ENCODE peak calls at places on chromosomes 13 and 19, in eight cellular contexts. K, W, Y, M, P, G, Q and H are unnamed samples.

GRCh38 chr13:113544896-113545295 is 39.7 kb upstream of the TFDP1 start:
- DNase-seq in M (no peak), Y (no peak), K (no peak), P (no peak), G (peak), Q (no peak), W (no peak), H (no peak)

GRCh38 chr13:84497613-84498012 is 615.3 kb upstream of the SLITRK1 start:
- DNase-seq in P (no peak), Y (no peak), K (no peak), G (no peak), Q (no peak), M (no peak), W (no peak), H (no peak)

GRCh38 chr13:60721063-60721462 is 324.0 kb downstream of the TDRD3 start:
- DNase-seq in M (no peak), W (no peak), G (no peak), K (no peak), Q (no peak), P (no peak), Y (no peak), H (no peak)

GRCh38 chr19:8611391-8611883 is 922 bp upstream of the ADAMTS10 start:
- DNase-seq in Y (no peak), P (no peak), W (no peak), K (no peak), G (peak), M (no peak), Q (no peak), H (no peak)

GRCh38 chr13:37476874-37477273 is 121.7 kb downstream of the POSTN start:
- DNase-seq in W (no peak), Q (no peak), G (no peak), K (peak), P (no peak), Y (no peak), M (no peak), H (peak)

GRCh38 chr19:19584356-19584755 is 34.1 kb downstream of the PBX4 start:
- DNase-seq in Y (no peak), K (no peak), P (no peak), G (no peak), M (no peak), W (no peak), Q (no peak), H (no peak)

GRCh38 chr13:43742911-43743310 is 43.9 kb downstream of the ENOX1 start:
- DNase-seq in M (no peak), G (no peak), P (no peak), Q (no peak), Y (no peak), W (no peak), K (no peak), H (no peak)

GRCh38 chr13:111256946-111257345 is 63.5 kb upstream of the TEX29 start:
- DNase-seq in Q (no peak), Y (no peak), W (no peak), M (no peak), K (no peak), G (no peak), P (no peak), H (no peak)

GRCh38 chr13:111251646-111252448 is 68.6 kb upstream of the TEX29 start:
- DNase-seq in Q (no peak), W (no peak), G (no peak), K (no peak), P (peak), M (no peak), Y (no peak), H (no peak)

GRCh38 chr13:67223024-67223423 is 7.1 kb downstream of the PCDH9 start:
- DNase-seq in W (no peak), K (no peak), Y (no peak), G (no peak), Q (no peak), M (no peak), P (no peak), H (peak)

GRCh38 chr19:1287622-1288527 is 2.2 kb downstream of the EFNA2 start:
- DNase-seq in Q (no peak), G (no peak), P (no peak), M (no peak), W (no peak), K (peak), Y (no peak), H (no peak)
- H3K4me3 ChIP-seq in Q (no peak), G (no peak), P (no peak), M (no peak), W (no peak), K (peak), Y (no peak), H (no peak)

DNA sequence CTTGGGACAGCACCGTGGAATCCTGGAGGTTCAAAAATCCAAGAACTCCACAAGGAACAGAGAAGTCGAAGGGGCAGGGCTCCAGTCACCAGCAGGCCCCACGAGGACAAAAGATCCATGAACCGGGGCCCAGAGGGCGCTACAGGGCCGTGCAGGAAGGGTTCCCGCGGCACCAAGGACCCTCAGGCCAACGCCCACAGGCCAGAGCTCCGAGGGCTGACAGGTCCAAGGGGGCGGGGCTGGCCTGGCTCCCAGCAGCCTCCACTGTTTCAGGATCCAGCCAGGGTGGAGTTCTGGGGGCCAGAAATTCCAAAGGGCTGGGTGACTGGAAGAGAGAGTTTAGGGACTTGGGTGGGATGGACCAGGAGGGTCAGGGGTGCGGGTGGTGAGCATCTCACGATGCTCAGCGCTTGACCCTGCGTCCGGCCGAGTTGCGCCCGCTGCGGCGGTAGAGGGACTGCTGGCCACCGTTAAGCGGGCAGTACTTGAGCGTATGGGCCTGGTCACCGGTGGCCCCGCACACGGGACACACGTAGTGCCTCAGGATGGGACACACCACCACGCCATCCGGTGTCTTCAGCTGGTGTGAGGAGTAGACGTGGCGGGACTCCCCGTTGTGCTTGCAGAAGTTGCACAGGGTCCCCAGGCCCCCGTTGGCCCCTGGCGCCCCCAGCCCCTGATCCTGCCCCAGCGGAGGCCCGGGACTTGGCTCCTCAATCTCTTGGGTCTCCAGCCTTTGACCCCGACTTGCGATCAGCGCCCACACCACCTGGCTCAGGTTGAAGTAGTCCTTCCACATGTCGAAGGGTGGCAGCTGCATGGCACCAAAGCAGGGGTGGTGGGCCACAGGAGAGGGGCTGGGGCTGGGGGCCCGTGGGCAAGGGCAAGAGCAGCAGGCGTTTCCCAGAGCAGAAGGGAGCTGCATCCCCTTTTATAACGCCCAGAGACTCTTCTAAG is at the start of gene NANOS2:
- DNase-seq in Q (no peak), Y (no peak), P (no peak), M (no peak), W (no peak), K (peak), G (no peak), H (peak)
- TF ChIP-seq CTCF in Q (peak), Y (peak), P (no peak), M (no peak), W (no peak), K (peak), G (no peak), H (no peak)

DNA sequence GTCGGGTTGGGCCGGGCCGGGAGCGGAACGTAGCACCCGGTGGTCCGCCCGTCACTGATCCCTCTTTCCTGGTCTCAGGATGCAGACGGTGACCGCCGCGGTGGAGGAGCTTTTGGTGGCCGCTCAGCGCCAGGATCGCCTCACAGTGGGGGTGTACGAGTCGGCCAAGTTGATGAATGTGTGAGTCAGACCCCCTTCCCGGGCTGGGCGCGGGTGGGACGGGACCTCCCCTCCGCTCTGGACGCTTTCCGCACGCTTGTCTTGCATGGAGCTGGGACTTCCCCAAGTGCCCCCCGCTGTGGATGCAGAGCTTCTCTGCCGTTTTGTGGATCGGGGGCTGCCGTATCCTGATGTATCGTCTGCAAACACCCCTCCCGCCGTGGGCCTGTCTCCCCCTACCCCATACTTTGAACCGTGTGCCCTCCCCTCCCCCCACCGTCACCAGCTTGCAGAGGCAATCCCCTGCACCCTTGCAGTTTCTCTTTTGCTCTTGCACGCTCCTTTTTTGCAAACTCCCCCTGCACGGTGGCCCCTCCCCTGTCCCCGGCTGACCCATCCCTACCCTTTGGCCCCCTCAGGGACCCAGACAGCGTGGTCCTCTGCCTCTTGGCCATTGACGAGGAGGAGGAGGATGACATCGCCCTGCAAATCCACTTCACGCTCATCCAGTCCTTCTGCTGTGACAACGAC is 669 bp downstream of the GADD45B start:
- DNase-seq in Y (no peak), M (peak), K (peak), P (peak), W (no peak), G (peak), Q (peak), H (peak)
- H3K4me3 ChIP-seq in Y (peak), M (peak), K (peak), P (peak), W (peak), G (peak), Q (peak), H (peak)

GRCh38 chr19:3684817-3685410 is 15.4 kb downstream of the PIP5K1C start:
- DNase-seq in Q (no peak), K (no peak), Y (no peak), G (no peak), W (no peak), P (no peak), M (no peak), H (no peak)
- TF ChIP-seq CTCF in Q (no peak), K (no peak), Y (no peak), G (no peak), W (no peak), P (no peak), M (no peak), H (no peak)

GRCh38 chr19:56124578-56124977 is 3.5 kb upstream of the ZNF787 start:
- DNase-seq in M (no peak), Q (no peak), W (no peak), G (no peak), P (no peak), K (no peak), Y (no peak), H (no peak)

GRCh38 chr19:56131651-56132050 is 9.4 kb upstream of the ZNF444 start:
- DNase-seq in P (no peak), M (no peak), W (no peak), G (no peak), Q (no peak), Y (no peak), K (no peak), H (no peak)

GRCh38 chr19:56132316-56132822 is 8.7 kb upstream of the ZNF444 start:
- DNase-seq in Q (no peak), K (peak), W (no peak), P (no peak), G (no peak), Y (peak), M (no peak), H (peak)

GRCh38 chr19:56125806-56126590 is 4.9 kb upstream of the ZNF787 start:
- DNase-seq in Q (no peak), G (no peak), K (no peak), P (no peak), W (no peak), Y (no peak), M (no peak), H (no peak)

DNA sequence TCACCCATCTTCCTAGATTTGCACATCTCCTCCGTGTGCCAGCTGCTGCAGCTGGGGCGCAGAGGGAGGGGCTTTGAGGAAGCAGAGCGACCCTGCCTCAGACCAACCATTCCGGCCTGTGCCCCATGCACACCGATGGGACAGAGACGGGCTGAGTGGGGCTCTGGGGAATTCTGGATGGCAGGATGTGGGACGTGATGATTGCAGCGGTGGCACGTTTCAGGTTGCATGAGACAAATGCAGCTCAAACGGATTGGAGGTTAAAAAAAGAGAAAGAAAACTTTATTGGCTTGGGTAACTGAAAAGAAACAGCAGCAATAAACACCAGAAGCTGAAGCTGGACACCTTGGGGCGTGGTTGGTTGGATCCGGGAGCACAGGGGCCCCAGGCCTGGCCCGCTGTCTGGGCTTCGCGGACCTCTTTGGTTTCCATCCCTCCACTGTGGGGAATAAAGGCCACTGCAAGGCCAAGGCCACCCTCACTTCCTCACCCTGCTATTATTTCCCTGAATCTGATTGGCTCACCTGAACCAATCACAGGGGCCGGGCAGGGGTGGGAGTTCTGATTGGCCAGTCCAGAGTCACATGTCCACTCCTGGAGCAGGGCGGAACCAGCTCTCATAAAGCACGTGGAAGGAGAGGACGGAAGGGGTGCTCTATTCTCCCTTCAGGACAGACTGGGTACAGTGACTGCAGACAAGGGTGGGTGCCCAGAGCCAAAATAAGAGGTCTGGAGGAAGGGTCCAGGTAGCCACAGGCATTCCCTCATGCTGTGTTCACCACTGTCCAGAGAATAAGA is 6.1 kb upstream of the ZNF787 start:
- DNase-seq in Q (no peak), K (no peak), W (no peak), M (no peak), Y (no peak), G (no peak), P (no peak), H (no peak)
- H3K4me3 ChIP-seq in Q (no peak), K (no peak), W (no peak), M (no peak), Y (no peak), G (no peak), P (no peak), H (no peak)

GRCh38 chr13:58712191-58712590 is 1080.6 kb downstream of the PCDH17 start:
- DNase-seq in G (no peak), Q (no peak), K (peak), M (no peak), W (no peak), Y (no peak), P (no peak), H (no peak)
- TF ChIP-seq CTCF in G (no peak), Q (no peak), K (peak), M (no peak), W (no peak), Y (no peak), P (no peak), H (no peak)